ENCODE peak calls at places on chromosome 15, in four cellular contexts. N, F, S and A are unnamed samples.

GRCh38 chr15:84606653-84607120 is 5.9 kb downstream of the ZSCAN2 start:
- DNase-seq in N (no peak), F (no peak), S (no peak), A (no peak)

GRCh38 chr15:87762110-87762509 is 494.4 kb downstream of the NTRK3 start:
- DNase-seq in N (no peak), F (no peak), S (no peak), A (no peak)

GRCh38 chr15:60840306-60840702 is 361.4 kb upstream of the ICE2 start:
- DNase-seq in N (no peak), F (no peak), S (no peak), A (no peak)

GRCh38 chr15:83322061-83322460 is 37.6 kb upstream of the BNC1 start:
- DNase-seq in N (no peak), F (no peak), S (no peak), A (no peak)

GRCh38 chr15:86494475-86494874 is 414.8 kb downstream of the AGBL1 start:
- DNase-seq in N (no peak), F (no peak), S (no peak), A (no peak)

GRCh38 chr15:27725733-27726132 is 373.4 kb downstream of the OCA2 start:
- DNase-seq in N (no peak), F (no peak), S (no peak), A (no peak)

GRCh38 chr15:63166219-63166618 is 8.9 kb upstream of the RPS27L start:
- DNase-seq in N (no peak), F (no peak), S (no peak), A (no peak)

GRCh38 chr15:98649621-98649995 is 1.3 kb downstream of the IGF1R start:
- DNase-seq in N (no peak), F (peak; percentile 57), S (no peak), A (no peak)

GRCh38 chr15:100889359-100890058 is 9.9 kb downstream of the ALDH1A3 start:
- DNase-seq in N (no peak), F (no peak), S (no peak), A (no peak)

GRCh38 chr15:33871911-33872760 is 96.2 kb upstream of the CHRM5 start:
- DNase-seq in N (no peak), F (no peak), S (no peak), A (no peak)

GRCh38 chr15:31027948-31028586 is 36.6 kb upstream of the MTMR10 start:
- DNase-seq in N (no peak), F (no peak), S (no peak), A (no peak)

GRCh38 chr15:59176653-59177444 is 29.8 kb upstream of the LDHAL6B start:
- DNase-seq in N (no peak), F (no peak), S (no peak), A (no peak)

GRCh38 chr15:87877114-87877810 is 379.3 kb downstream of the NTRK3 start:
- DNase-seq in N (no peak), F (no peak), S (no peak), A (no peak)

GRCh38 chr15:96262497-96263268 is 67.8 kb upstream of the NR2F2 start:
- DNase-seq in N (no peak), F (no peak), S (no peak), A (no peak)

GRCh38 chr15:38053786-38054185 is 119.3 kb downstream of the TMCO5A start:
- DNase-seq in N (no peak), F (no peak), S (no peak), A (no peak)

GRCh38 chr15:80518522-80518921 is 114.3 kb downstream of the ARNT2 start:
- DNase-seq in N (no peak), F (no peak), S (no peak), A (no peak)

GRCh38 chr15:90716317-90716975 is 700 bp upstream of the BLM start:
- DNase-seq in N (no peak), F (no peak), S (no peak), A (no peak)

GRCh38 chr15:61025746-61026256 is 203.3 kb downstream of the RORA start:
- DNase-seq in N (no peak), F (no peak), S (no peak), A (no peak)

GRCh38 chr15:74392402-74392876 is 25.0 kb upstream of the CYP11A1 start:
- DNase-seq in N (no peak), F (peak; percentile 51), S (no peak), A (no peak)

GRCh38 chr15:89455535-89455934 is 40.8 kb downstream of the RHCG start:
- DNase-seq in N (no peak), F (no peak), S (no peak), A (no peak)

GRCh38 chr15:89997079-89997478 is 4.0 kb upstream of the ZNF710 start:
- DNase-seq in N (no peak), F (no peak), S (no peak), A (no peak)

GRCh38 chr15:76196286-76196948 is 114.9 kb downstream of the ETFA start:
- DNase-seq in N (no peak), F (no peak), S (no peak), A (no peak)

GRCh38 chr15:61037031-61037430 is 192.1 kb downstream of the RORA start:
- DNase-seq in N (no peak), F (no peak), S (no peak), A (no peak)

GRCh38 chr15:99454941-99455795 is 110.6 kb upstream of the MEF2A start:
- DNase-seq in N (no peak), F (no peak), S (no peak), A (no peak)

GRCh38 chr15:41872166-41872747 is 21.6 kb downstream of the SPTBN5 start:
- DNase-seq in N (no peak), F (no peak), S (no peak), A (no peak)

GRCh38 chr15:74136584-74137543 is 6.5 kb downstream of the ISLR2 start:
- DNase-seq in N (no peak), F (no peak), S (no peak), A (no peak)

GRCh38 chr15:45921978-45922377 is 287.1 kb downstream of the SQOR start:
- DNase-seq in N (no peak), F (no peak), S (no peak), A (no peak)

GRCh38 chr15:22904736-22905135 is 66.3 kb downstream of the NIPA2 start:
- DNase-seq in N (no peak), F (no peak), S (no peak), A (no peak)

GRCh38 chr15:89521605-89522004 is 25.2 kb upstream of the RHCG start:
- DNase-seq in N (no peak), F (no peak), S (no peak), A (no peak)

GRCh38 chr15:65577129-65577996 is 33.6 kb downstream of the INTS14 start:
- DNase-seq in N (no peak), F (no peak), S (no peak), A (no peak)

GRCh38 chr15:70535071-70535954 is 228.0 kb downstream of the UACA start:
- DNase-seq in N (no peak), F (no peak), S (peak; percentile 24), A (no peak)

GRCh38 chr15:67107014-67107812 is 41.8 kb downstream of the SMAD3 start:
- DNase-seq in N (no peak), F (no peak), S (no peak), A (no peak)

GRCh38 chr15:98609144-98609852 is 39.0 kb upstream of the IGF1R start:
- DNase-seq in N (no peak), F (no peak), S (no peak), A (no peak)

GRCh38 chr15:39961051-39961450 is 27.1 kb downstream of the EIF2AK4 start:
- DNase-seq in N (no peak), F (no peak), S (no peak), A (no peak)

GRCh38 chr15:90869601-90870353 is 1.4 kb downstream of the FURIN start:
- DNase-seq in N (no peak), F (no peak), S (no peak), A (no peak)

GRCh38 chr15:41782486-41783271 is 8.4 kb downstream of the MAPKBP1 start:
- DNase-seq in N (no peak), F (no peak), S (no peak), A (no peak)

GRCh38 chr15:44836094-44836493 is 99.8 kb downstream of the TRIM69 start:
- DNase-seq in N (no peak), F (no peak), S (no peak), A (no peak)

GRCh38 chr15:41483519-41483918 is 10.2 kb upstream of the ITPKA start:
- DNase-seq in N (no peak), F (no peak), S (no peak), A (no peak)

GRCh38 chr15:92949604-92950249 is 49.6 kb downstream of the CHD2 start:
- DNase-seq in N (no peak), F (no peak), S (no peak), A (no peak)